ENCODE peak calls at places on chromosomes 3 and 15, in eight cellular contexts. D is GM13976; K is AG04449; R is progenitor cell of endocrine pancreas; F is esophagus muscularis mucosa; T is heart right ventricle; Z is pancreas; B is CD8-positive, alpha-beta T cell. Q is an unnamed sample.

GRCh38 chr3:11624161-11624560 is 19.6 kb downstream of the VGLL4 start:
- DNase-seq in B (no peak), D (peak; percentile 45), Z (no peak), R (no peak), T (no peak), K (no peak), F (no peak), Q (no peak)

GRCh38 chr3:137148917-137149316 is 191.1 kb downstream of the IL20RB start:
- DNase-seq in D (no peak), T (no peak), F (peak; percentile 45), K (no peak), Z (no peak), R (no peak), B (no peak), Q (no peak)

GRCh38 chr3:194395201-194395600 is 3.9 kb downstream of the GP5 start:
- DNase-seq in D (peak; percentile 4), T (no peak), B (no peak), K (no peak), F (no peak), Z (no peak), R (no peak), Q (no peak)

GRCh38 chr15:96171842-96172241 is 158.7 kb upstream of the NR2F2 start:
- DNase-seq in T (no peak), R (peak; percentile 16), K (no peak), F (no peak), B (no peak), D (no peak), Z (no peak), Q (no peak)

GRCh38 chr3:72255736-72256559 is 471.0 kb upstream of the PROK2 start:
- DNase-seq in F (no peak), D (no peak), Z (peak; percentile 76), B (peak; percentile 12), R (no peak), K (no peak), T (peak; percentile 26), Q (no peak)

GRCh38 chr3:83946045-83946444 is 1012.7 kb upstream of the CADM2 start:
- DNase-seq in K (no peak), B (no peak), F (no peak), Z (no peak), D (no peak), T (no peak), R (no peak), Q (no peak)

GRCh38 chr3:62622553-62623174 is 249.3 kb upstream of the FEZF2 start:
- DNase-seq in F (no peak), K (no peak), Z (no peak), R (no peak), B (no peak), D (peak; percentile 8), T (no peak), Q (peak; percentile 19)

GRCh38 chr15:70579766-70580165 is 183.6 kb downstream of the UACA start:
- DNase-seq in K (no peak), T (no peak), F (no peak), Z (no peak), R (no peak), B (no peak), D (no peak), Q (no peak)

GRCh38 chr15:80437492-80437891 is 33.3 kb downstream of the ARNT2 start:
- DNase-seq in B (no peak), T (no peak), K (no peak), D (no peak), R (no peak), Z (no peak), F (no peak), Q (no peak)

GRCh38 chr3:113615976-113616375 is 80.5 kb downstream of the USF3 start:
- DNase-seq in R (no peak), K (no peak), T (peak; percentile 38), D (no peak), F (no peak), B (no peak), Z (no peak), Q (no peak)

GRCh38 chr3:58521002-58521670 is 15.9 kb downstream of the ACOX2 start:
- DNase-seq in K (no peak), F (no peak), Z (no peak), D (no peak), T (no peak), B (no peak), R (no peak), Q (no peak)

GRCh38 chr3:191376742-191377141 is 46.4 kb upstream of the UTS2B start:
- DNase-seq in B (no peak), D (no peak), T (no peak), Z (no peak), F (no peak), K (peak; percentile 36), R (no peak), Q (no peak)

GRCh38 chr3:179701176-179701827 is 48.5 kb downstream of the USP13 start:
- DNase-seq in R (no peak), K (no peak), Z (no peak), F (peak; percentile 7), T (no peak), D (no peak), B (no peak), Q (no peak)

GRCh38 chr3:152480282-152480953 is 211.7 kb downstream of the MBNL1 start:
- DNase-seq in R (no peak), T (no peak), B (no peak), Z (no peak), K (no peak), D (no peak), F (no peak), Q (no peak)

GRCh38 chr3:123357275-123357674 is 91.6 kb downstream of the ADCY5 start:
- DNase-seq in Z (no peak), R (no peak), T (no peak), B (no peak), D (no peak), F (no peak), K (no peak), Q (no peak)

GRCh38 chr3:123365450-123366143 is 83.3 kb downstream of the ADCY5 start:
- DNase-seq in R (peak; percentile 19), F (no peak), B (no peak), Z (no peak), D (no peak), K (no peak), T (peak; percentile 52), Q (peak; percentile 36)

GRCh38 chr3:123361019-123361418 is 87.9 kb downstream of the ADCY5 start:
- DNase-seq in T (no peak), Z (no peak), B (no peak), R (no peak), K (no peak), F (no peak), D (no peak), Q (no peak)
- TF ChIP-seq CTCF in T (no peak), Z (no peak), B (no peak), R (peak; percentile 39), K (no peak), F (no peak), D (no peak), Q (no peak)

GRCh38 chr15:94586099-94586498 is 354.7 kb downstream of the MCTP2 start:
- DNase-seq in B (no peak), R (no peak), F (no peak), D (no peak), T (no peak), Z (no peak), K (no peak), Q (no peak)

GRCh38 chr15:94579261-94579660 is 347.9 kb downstream of the MCTP2 start:
- DNase-seq in Z (no peak), B (no peak), D (no peak), T (no peak), F (no peak), K (no peak), R (no peak), Q (no peak)

GRCh38 chr15:94580186-94580585 is 348.8 kb downstream of the MCTP2 start:
- DNase-seq in D (no peak), B (no peak), K (no peak), Z (no peak), F (no peak), R (no peak), T (no peak), Q (no peak)

GRCh38 chr15:94584833-94585244 is 353.5 kb downstream of the MCTP2 start:
- DNase-seq in T (peak; percentile 8), F (no peak), D (peak; percentile 10), B (peak; percentile 22), R (no peak), K (no peak), Z (no peak), Q (peak; percentile 63)

GRCh38 chr15:94582368-94582767 is 351.0 kb downstream of the MCTP2 start:
- DNase-seq in R (peak; percentile 28), B (no peak), D (peak; percentile 4), T (peak; percentile 30), F (no peak), Z (no peak), K (no peak), Q (peak; percentile 62)
- TF ChIP-seq CTCF in R (peak; percentile 63), B (no peak), D (peak; percentile 49), T (no peak), F (no peak), Z (no peak), K (no peak), Q (no peak)

GRCh38 chr3:5891721-5892120 is 704.2 kb downstream of the EDEM1 start:
- DNase-seq in K (no peak), R (no peak), B (no peak), F (no peak), Z (no peak), T (no peak), D (no peak), Q (no peak)

DNA sequence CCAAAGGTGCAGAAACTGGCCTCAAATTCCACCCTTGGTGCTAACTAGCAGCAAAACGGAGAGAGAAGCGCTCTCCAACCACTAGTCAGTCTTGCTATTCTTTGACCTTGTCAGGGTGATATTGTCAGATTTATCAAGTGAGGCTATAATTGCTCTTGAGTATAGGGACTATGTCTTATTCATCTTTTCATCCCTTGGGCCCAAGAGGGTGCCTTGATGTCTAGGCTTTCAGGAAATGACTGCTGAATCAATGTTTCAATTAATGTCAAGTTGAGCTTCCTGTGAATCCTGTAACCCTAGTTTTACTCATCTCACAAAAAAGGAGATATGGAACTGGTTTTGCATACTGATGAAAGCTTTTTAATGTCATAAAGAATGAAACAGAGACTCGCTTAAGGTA is 701.3 kb downstream of the EDEM1 start:
- DNase-seq in Z (no peak), D (no peak), B (no peak), K (no peak), F (no peak), T (no peak), R (no peak), Q (no peak)
- TF ChIP-seq CTCF in Z (no peak), D (no peak), B (no peak), K (no peak), F (no peak), T (no peak), R (no peak), Q (no peak)

GRCh38 chr15:94317211-94317610 is 85.8 kb downstream of the MCTP2 start:
- DNase-seq in K (no peak), F (no peak), Z (no peak), D (no peak), B (no peak), R (no peak), T (no peak), Q (no peak)

GRCh38 chr15:94324117-94324826 is 92.9 kb downstream of the MCTP2 start:
- DNase-seq in R (peak; percentile 25), K (no peak), D (peak; percentile 57), B (peak; percentile 48), Z (no peak), T (peak; percentile 32), F (no peak), Q (peak; percentile 56)

GRCh38 chr15:94323076-94323475 is 91.7 kb downstream of the MCTP2 start:
- DNase-seq in T (no peak), D (no peak), Z (no peak), R (no peak), B (no peak), F (no peak), K (no peak), Q (no peak)

GRCh38 chr15:94324835-94325767 is 93.7 kb downstream of the MCTP2 start:
- DNase-seq in T (no peak), F (no peak), B (no peak), K (no peak), Z (no peak), D (no peak), R (no peak), Q (no peak)

GRCh38 chr15:94322141-94322540 is 90.8 kb downstream of the MCTP2 start:
- DNase-seq in R (no peak), Z (no peak), B (no peak), T (no peak), D (no peak), K (peak; percentile 17), F (no peak), Q (no peak)
- TF ChIP-seq CTCF in R (no peak), Z (no peak), B (no peak), T (no peak), D (no peak), K (no peak), F (no peak), Q (no peak)